ENCODE peak calls at places on chromosomes 1 and 21, in ten cellular contexts. K, Q, S, Y, J, H, I, U, W and L are unnamed samples.

GRCh38 chr1:236489710-236490377 is 33.9 kb upstream of the LGALS8 start:
- DNase-seq in U (no peak), W (peak; percentile 68), I (no peak), K (no peak), J (no peak), Y (no peak), H (peak; percentile 57), S (peak; percentile 30), Q (no peak), L (peak; percentile 48)

GRCh38 chr1:245986404-245987221 is 520.5 kb downstream of the SMYD3 start:
- DNase-seq in K (no peak), Y (no peak), I (no peak), U (no peak), W (no peak), Q (no peak), J (peak; percentile 48), S (peak; percentile 59), H (no peak), L (no peak)

GRCh38 chr1:76110662-76111061 is 36.1 kb downstream of the ST6GALNAC3 start:
- DNase-seq in Q (no peak), H (no peak), I (no peak), J (no peak), U (no peak), K (no peak), Y (no peak), S (no peak), W (no peak), L (no peak)

GRCh38 chr21:35206141-35207125 is 157.3 kb upstream of the RUNX1 start:
- DNase-seq in K (no peak), S (no peak), Q (no peak), J (no peak), W (peak; percentile 28), U (no peak), I (no peak), Y (no peak), H (peak; percentile 21), L (no peak)

GRCh38 chr1:11648039-11648438 is 6.2 kb downstream of the FBXO2 start:
- DNase-seq in I (no peak), K (no peak), H (no peak), Y (no peak), S (no peak), U (no peak), W (no peak), J (no peak), Q (peak; percentile 40), L (no peak)

GRCh38 chr1:150874455-150875196 is 1.8 kb downstream of the ARNT start:
- DNase-seq in I (no peak), Y (no peak), W (no peak), S (no peak), U (no peak), Q (no peak), H (peak; percentile 39), J (no peak), K (no peak), L (no peak)

GRCh38 chr1:38489844-38490270 is 369.7 kb downstream of the RRAGC start:
- DNase-seq in W (peak; percentile 51), S (peak; percentile 9), K (no peak), Q (no peak), J (no peak), U (peak; percentile 25), I (no peak), H (peak; percentile 73), Y (no peak), L (peak; percentile 13)

GRCh38 chr1:221824025-221824424 is 82.1 kb upstream of the DUSP10 start:
- DNase-seq in Q (no peak), I (no peak), J (peak; percentile 28), W (no peak), Y (no peak), H (no peak), S (no peak), K (peak; percentile 66), U (no peak), L (no peak)

GRCh38 chr1:6591222-6591621 is 11.4 kb downstream of the ZBTB48 start:
- DNase-seq in W (no peak), I (no peak), U (no peak), J (no peak), K (no peak), H (no peak), Q (no peak), Y (no peak), S (no peak), L (peak; percentile 50)

GRCh38 chr1:153400244-153400643 is 9.4 kb upstream of the S100A8 start:
- DNase-seq in I (no peak), Q (no peak), S (no peak), W (no peak), K (no peak), Y (no peak), J (no peak), U (no peak), H (peak; percentile 20), L (no peak)

GRCh38 chr1:101483982-101484381 is 247.2 kb downstream of the S1PR1 start:
- DNase-seq in Q (no peak), Y (no peak), S (no peak), J (no peak), W (no peak), K (no peak), U (no peak), H (no peak), I (no peak), L (no peak)

GRCh38 chr1:62682531-62682930 is 5.7 kb downstream of the DOCK7 start:
- DNase-seq in H (no peak), Q (no peak), S (no peak), W (no peak), Y (no peak), K (no peak), U (no peak), J (no peak), I (no peak), L (no peak)

GRCh38 chr21:37767984-37768383 is 148.3 kb downstream of the KCNJ6 start:
- DNase-seq in S (no peak), I (no peak), Q (no peak), K (no peak), J (peak; percentile 69), U (no peak), W (no peak), H (no peak), Y (no peak), L (no peak)

GRCh38 chr1:248752119-248752931 is 3.2 kb downstream of the LYPD8 start:
- DNase-seq in Y (no peak), K (no peak), I (no peak), Q (no peak), J (no peak), U (no peak), W (no peak), S (no peak), H (peak; percentile 44), L (no peak)

GRCh38 chr1:33306561-33307493 is 14.1 kb downstream of the A3GALT2 start:
- DNase-seq in H (no peak), W (no peak), Q (no peak), K (no peak), U (no peak), S (no peak), J (no peak), I (no peak), Y (no peak), L (no peak)

GRCh38 chr1:205936846-205937707 is 6.2 kb downstream of the SLC26A9 start:
- DNase-seq in Q (no peak), W (no peak), K (no peak), I (no peak), J (no peak), H (no peak), Y (no peak), S (no peak), U (no peak), L (no peak)

GRCh38 chr1:206081811-206082210 is 28.8 kb downstream of the RHEX start:
- DNase-seq in W (no peak), S (no peak), U (no peak), I (no peak), K (no peak), H (no peak), J (no peak), Q (no peak), Y (no peak), L (peak; percentile 28)

GRCh38 chr1:90344963-90345730 is 350.2 kb downstream of the ZNF326 start:
- DNase-seq in I (no peak), U (no peak), Q (no peak), W (no peak), H (no peak), J (no peak), K (no peak), S (no peak), Y (no peak), L (no peak)

GRCh38 chr1:104092698-104093097 is 343.0 kb downstream of the AMY1C start:
- DNase-seq in Y (no peak), H (no peak), J (no peak), K (no peak), U (no peak), Q (no peak), S (no peak), I (no peak), W (no peak), L (no peak)

GRCh38 chr1:229181419-229181818 is 89.5 kb upstream of the RAB4A start:
- DNase-seq in I (no peak), U (no peak), K (no peak), S (no peak), Q (no peak), H (no peak), Y (no peak), J (no peak), W (no peak), L (no peak)